ENCODE peak calls at places on chromosomes 7 and 10, in ten cellular contexts. X, C, Z, H, P, L, D, A, Q and Y are unnamed samples.

GRCh38 chr7:106372595-106373318 is 88.0 kb upstream of the NAMPT start:
- DNase-seq in X (no peak), C (no peak), Z (no peak), H (no peak), P (no peak), L (no peak), D (no peak), A (no peak), Q (no peak), Y (no peak)

GRCh38 chr10:124517466-124517865 is 55.8 kb downstream of the LHPP start:
- DNase-seq in X (no peak), C (no peak), Z (no peak), H (no peak), P (no peak), L (no peak), D (no peak), A (no peak), Q (no peak), Y (no peak)

GRCh38 chr10:67784584-67784983 is 53.4 kb downstream of the DNAJC12 start:
- DNase-seq in X (no peak), C (peak), Z (no peak), H (no peak), P (no peak), L (peak), D (no peak), A (no peak), Q (no peak), Y (no peak)

GRCh38 chr10:68301790-68302502 is 29.9 kb upstream of the HNRNPH3 start:
- DNase-seq in X (no peak), C (peak), Z (no peak), H (no peak), P (no peak), L (peak), D (no peak), A (no peak), Q (no peak), Y (peak)

GRCh38 chr10:13439771-13440708 is 88.8 kb downstream of the BEND7 start:
- DNase-seq in X (peak), C (peak), Z (peak), H (no peak), P (peak), L (peak), D (no peak), A (peak), Q (peak), Y (peak)

GRCh38 chr7:84492565-84493034 is 298.0 kb upstream of the SEMA3A start:
- DNase-seq in X (no peak), C (no peak), Z (no peak), H (no peak), P (no peak), L (no peak), D (no peak), A (peak), Q (no peak), Y (no peak)

GRCh38 chr10:32995751-32996150 is 37.7 kb upstream of the ITGB1 start:
- DNase-seq in X (no peak), C (no peak), Z (no peak), H (no peak), P (no peak), L (no peak), D (no peak), A (no peak), Q (no peak), Y (no peak)

GRCh38 chr10:50610364-50610763 is 13.4 kb downstream of the SGMS1 start:
- DNase-seq in X (no peak), C (no peak), Z (no peak), H (no peak), P (no peak), L (no peak), D (no peak), A (no peak), Q (no peak), Y (no peak)